ENCODE peak calls at places on chromosomes 13 and 19, in seven cellular contexts. U, G, T, A, N, P and W are unnamed samples.

GRCh38 chr13:97030705-97031452 is 36.6 kb upstream of the OXGR1 start:
- DNase-seq in U (peak; percentile 47), G (no peak), T (peak; percentile 46), A (peak; percentile 19), N (peak; percentile 76), P (peak; percentile 19), W (no peak)

GRCh38 chr19:18809149-18809978 is 18.3 kb upstream of the COMP start:
- DNase-seq in U (no peak), G (no peak), T (no peak), A (no peak), N (no peak), P (no peak), W (no peak)

GRCh38 chr19:6999938-7000732 is 21.1 kb downstream of the MBD3L2B start:
- DNase-seq in U (no peak), G (no peak), T (no peak), A (no peak), N (no peak), P (no peak), W (no peak)

GRCh38 chr13:79825959-79826358 is 345.0 kb downstream of the NDFIP2 start:
- DNase-seq in U (peak; percentile 65), G (no peak), T (no peak), A (no peak), N (no peak), P (no peak), W (no peak)

GRCh38 chr19:5090780-5091575 is 122.1 kb downstream of the KDM4B start:
- DNase-seq in U (peak; percentile 91), G (no peak), T (no peak), A (peak; percentile 95), N (no peak), P (no peak), W (no peak)

GRCh38 chr13:103168901-103169508 is 102.8 kb upstream of the SLC10A2 start:
- DNase-seq in U (no peak), G (no peak), T (no peak), A (no peak), N (no peak), P (no peak), W (no peak)

GRCh38 chr13:114151031-114151430 is 18.6 kb upstream of the RASA3 start:
- DNase-seq in U (peak; percentile 7), G (no peak), T (no peak), A (no peak), N (no peak), P (no peak), W (no peak)

GRCh38 chr19:40443930-40444180 is 280 bp downstream of the SERTAD3 start:
- DNase-seq in U (no peak), G (no peak), T (no peak), A (no peak), N (no peak), P (no peak), W (no peak)

GRCh38 chr13:97423300-97424045 is 10.5 kb upstream of the RAP2A start:
- DNase-seq in U (no peak), G (no peak), T (no peak), A (no peak), N (no peak), P (no peak), W (no peak)

GRCh38 chr13:66513728-66514127 is 716.4 kb downstream of the PCDH9 start:
- DNase-seq in U (no peak), G (no peak), T (no peak), A (no peak), N (peak; percentile 71), P (no peak), W (no peak)

GRCh38 chr19:3075605-3076431 is 13.5 kb upstream of the TLE5 start:
- DNase-seq in U (peak; percentile 89), G (no peak), T (no peak), A (peak; percentile 75), N (peak; percentile 49), P (no peak), W (no peak)

GRCh38 chr19:1149259-1150045 is 24.6 kb downstream of the SBNO2 start:
- DNase-seq in U (no peak), G (no peak), T (no peak), A (no peak), N (no peak), P (no peak), W (no peak)

GRCh38 chr19:39131255-39131755 is 5.7 kb downstream of the PAK4 start:
- DNase-seq in U (peak; percentile 45), G (no peak), T (no peak), A (no peak), N (peak; percentile 66), P (no peak), W (no peak)

GRCh38 chr13:50798923-50799322 is 44.6 kb downstream of the DLEU7 start:
- DNase-seq in U (no peak), G (no peak), T (no peak), A (no peak), N (no peak), P (no peak), W (no peak)

GRCh38 chr13:31970237-31970930 is 61.2 kb upstream of the FRY start:
- DNase-seq in U (no peak), G (no peak), T (no peak), A (no peak), N (no peak), P (no peak), W (no peak)

GRCh38 chr13:93147946-93148345 is 78.7 kb upstream of the GPC6 start:
- DNase-seq in U (no peak), G (no peak), T (no peak), A (no peak), N (no peak), P (no peak), W (no peak)

GRCh38 chr13:25743426-25743825 is 308.4 kb downstream of the SHISA2 start:
- DNase-seq in U (no peak), G (no peak), T (no peak), A (no peak), N (no peak), P (no peak), W (no peak)

GRCh38 chr13:113651511-113652403 is 6.2 kb downstream of the ATP4B start:
- DNase-seq in U (no peak), G (no peak), T (no peak), A (no peak), N (no peak), P (no peak), W (no peak)

GRCh38 chr13:36163809-36164308 is 32.7 kb upstream of the DCLK1 start:
- DNase-seq in U (peak; percentile 20), G (no peak), T (no peak), A (no peak), N (no peak), P (no peak), W (no peak)

GRCh38 chr19:51703655-51704515 is 10.8 kb downstream of the SPACA6 start:
- DNase-seq in U (peak; percentile 99), G (peak; percentile 45), T (peak; percentile 80), A (peak; percentile 97), N (peak; percentile 95), P (peak; percentile 77), W (peak; percentile 75)

GRCh38 chr13:64130170-64130569 is 2714.5 kb upstream of the PCDH20 start:
- DNase-seq in U (no peak), G (no peak), T (no peak), A (no peak), N (no peak), P (no peak), W (no peak)

GRCh38 chr13:66565261-66565660 is 664.9 kb downstream of the PCDH9 start:
- DNase-seq in U (no peak), G (no peak), T (no peak), A (no peak), N (no peak), P (no peak), W (no peak)

DNA sequence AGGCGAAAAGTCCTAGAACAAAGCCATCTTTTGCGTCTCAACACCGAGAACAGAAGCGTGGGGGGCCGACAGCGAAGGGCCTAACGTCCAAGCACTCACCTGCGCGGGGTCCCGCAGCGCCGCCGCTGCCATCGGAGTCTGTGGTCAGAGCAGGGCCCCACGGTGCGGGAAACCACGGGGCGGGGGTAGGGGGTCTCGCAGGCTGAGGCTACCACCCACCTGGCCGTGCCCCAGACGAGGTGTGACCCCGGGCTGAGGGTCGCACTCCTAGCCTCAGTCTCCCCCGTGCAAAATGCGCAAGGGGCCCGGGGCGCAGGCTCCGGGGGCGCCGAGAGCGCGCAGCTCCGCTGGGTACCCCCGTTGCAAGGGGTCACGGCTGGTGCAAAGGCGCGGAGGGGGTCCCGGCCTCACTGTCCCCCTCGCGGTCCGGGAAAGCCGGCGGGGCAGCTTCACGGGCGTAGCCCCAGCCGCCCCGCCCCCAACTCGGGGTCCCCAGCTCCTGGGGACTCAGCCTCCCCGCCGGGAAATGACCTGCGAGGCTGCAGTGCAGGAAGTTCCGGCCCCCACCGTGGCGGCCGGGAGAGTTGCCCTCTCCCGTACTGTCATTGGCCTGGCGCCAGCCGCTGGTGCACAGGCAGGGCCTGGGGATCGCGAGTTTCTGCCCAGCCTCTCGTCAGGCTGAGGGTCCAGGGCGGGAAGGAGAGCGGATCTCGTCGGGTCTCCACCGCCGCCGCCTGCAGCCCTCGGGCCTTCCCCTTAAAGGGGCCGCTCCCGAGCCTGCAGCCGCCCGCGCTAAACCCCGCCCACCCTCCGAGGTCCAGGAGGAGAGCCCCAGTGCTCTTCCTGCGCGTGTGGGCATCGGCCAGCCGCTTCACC is at the start of gene ZNF792:
- DNase-seq in U (peak; percentile 91), G (no peak), T (peak; percentile 16), A (peak; percentile 78), N (peak; percentile 79), P (peak; percentile 56), W (peak; percentile 86)
- TF ChIP-seq POLR2AphosphoS5 in U (peak; percentile 46), G (no peak), T (peak; percentile 52), A (peak; percentile 23), N (peak; percentile 86), P (peak; percentile 46), W (no peak)

GRCh38 chr13:101618440-101619187 is 166.1 kb downstream of the ITGBL1 start:
- DNase-seq in U (no peak), G (no peak), T (no peak), A (no peak), N (no peak), P (no peak), W (no peak)
- TF ChIP-seq MAX in U (no peak), G (no peak), T (no peak), A (no peak), N (no peak), P (no peak), W (no peak)

GRCh38 chr19:11125994-11126685 is 29.4 kb downstream of the SPC24 start:
- DNase-seq in U (peak; percentile 82), G (no peak), T (peak; percentile 39), A (peak; percentile 62), N (peak; percentile 68), P (peak; percentile 67), W (no peak)
- TF ChIP-seq POLR2AphosphoS5 in U (no peak), G (no peak), T (no peak), A (peak; percentile 35), N (no peak), P (no peak), W (no peak)

GRCh38 chr13:77979721-77980377 is 61.2 kb upstream of the EDNRB start:
- DNase-seq in U (no peak), G (no peak), T (no peak), A (no peak), N (peak; percentile 4), P (no peak), W (no peak)

GRCh38 chr13:77985866-77986636 is 67.4 kb upstream of the EDNRB start:
- DNase-seq in U (no peak), G (no peak), T (no peak), A (no peak), N (no peak), P (no peak), W (no peak)

GRCh38 chr13:77981191-77981925 is 62.7 kb upstream of the EDNRB start:
- DNase-seq in U (no peak), G (no peak), T (no peak), A (no peak), N (peak; percentile 37), P (no peak), W (no peak)

GRCh38 chr13:77975358-77976042 is 56.9 kb upstream of the EDNRB start:
- DNase-seq in U (no peak), G (no peak), T (no peak), A (no peak), N (no peak), P (no peak), W (no peak)

GRCh38 chr13:77980592-77980991 is 62.0 kb upstream of the EDNRB start:
- DNase-seq in U (no peak), G (no peak), T (no peak), A (no peak), N (peak; percentile 86), P (no peak), W (no peak)
- TF ChIP-seq MAX in U (no peak), G (no peak), T (no peak), A (no peak), N (no peak), P (no peak), W (no peak)